ENCODE peak calls at places on chromosome 17, in seven cellular contexts. Q, Y, I, K, A, P and D are unnamed samples.

GRCh38 chr17:58317421-58318064 is 11.1 kb downstream of the TSPOAP1 start:
- DNase-seq in P (no peak), Q (peak), K (peak), Y (peak), A (peak), I (peak), D (peak)

GRCh38 chr17:39679521-39680192 is 8.2 kb downstream of the PGAP3 start:
- DNase-seq in P (no peak), Y (no peak), Q (no peak), K (no peak), I (no peak), A (no peak), D (no peak)

GRCh38 chr17:34517406-34517805 is 62.0 kb upstream of the TMEM132E start:
- DNase-seq in K (no peak), P (no peak), I (no peak), Y (no peak), A (no peak), Q (no peak), D (no peak)

GRCh38 chr17:81419333-81419885 is 24.2 kb downstream of the BAHCC1 start:
- DNase-seq in P (no peak), A (no peak), Q (no peak), Y (peak), K (peak), I (peak), D (peak)

GRCh38 chr17:17513626-17514025 is 17.4 kb upstream of the RASD1 start:
- DNase-seq in P (no peak), K (no peak), I (no peak), Q (no peak), A (no peak), Y (no peak), D (no peak)

GRCh38 chr17:65556014-65556909 is 5.2 kb downstream of the AXIN2 start:
- DNase-seq in A (peak), Q (peak), P (peak), K (peak), I (peak), Y (peak), D (peak)

GRCh38 chr17:80791758-80792284 is 199.8 kb upstream of the CHMP6 start:
- DNase-seq in A (no peak), P (no peak), K (no peak), I (peak), Y (peak), Q (no peak), D (peak)

GRCh38 chr17:74715144-74715543 is 2.4 kb upstream of the CD300LF start:
- DNase-seq in Y (no peak), I (no peak), A (no peak), K (no peak), Q (no peak), P (no peak), D (no peak)

GRCh38 chr17:17859909-17860760 is 23.3 kb upstream of the SREBF1 start:
- DNase-seq in Y (peak), Q (peak), K (peak), A (peak), P (peak), I (peak), D (peak)

GRCh38 chr17:19796457-19796856 is 48.4 kb upstream of the ALDH3A1 start:
- DNase-seq in Y (no peak), A (no peak), Q (no peak), I (no peak), P (no peak), K (peak), D (no peak)

GRCh38 chr17:38447502-38448095 is 19.3 kb downstream of the ARHGAP23 start:
- DNase-seq in K (no peak), I (peak), Y (no peak), P (no peak), Q (no peak), A (no peak), D (no peak)

GRCh38 chr17:52536466-52536865 is 378.0 kb upstream of the CA10 start:
- DNase-seq in Q (no peak), A (no peak), Y (no peak), P (no peak), I (no peak), K (no peak), D (no peak)

GRCh38 chr17:18921912-18922451 is 30.0 kb upstream of the SLC5A10 start:
- DNase-seq in A (no peak), Q (no peak), Y (peak), K (no peak), P (no peak), I (no peak), D (no peak)

GRCh38 chr17:5545051-5545987 is 39.0 kb downstream of the NLRP1 start:
- DNase-seq in Y (peak), Q (no peak), I (peak), A (no peak), P (no peak), K (peak), D (no peak)

GRCh38 chr17:41512789-41513547 is 5.7 kb downstream of the KRT15 start:
- DNase-seq in P (no peak), Y (no peak), Q (no peak), A (no peak), K (no peak), I (no peak), D (no peak)

GRCh38 chr17:66348605-66349165 is 46.3 kb downstream of the PRKCA start:
- DNase-seq in I (peak), K (no peak), Y (peak), P (no peak), A (no peak), Q (no peak), D (no peak)

GRCh38 chr17:12722282-12722681 is 56.6 kb downstream of the MYOCD start:
- DNase-seq in P (no peak), I (no peak), A (no peak), K (no peak), Y (no peak), Q (no peak), D (no peak)

GRCh38 chr17:14201087-14201486 is 35.6 kb downstream of the CDRT15 start:
- DNase-seq in K (no peak), A (no peak), I (no peak), Y (peak), Q (no peak), P (no peak), D (no peak)

GRCh38 chr17:31537558-31537957 is 146.1 kb downstream of the RAB11FIP4 start:
- DNase-seq in Y (peak), P (no peak), K (no peak), Q (peak), A (no peak), I (no peak), D (peak)

GRCh38 chr17:1223662-1224061 is 43.9 kb upstream of the ABR start:
- DNase-seq in A (no peak), Q (no peak), P (no peak), K (no peak), I (no peak), Y (no peak), D (no peak)

GRCh38 chr17:17146791-17147406 is 59.2 kb downstream of the PLD6 start:
- DNase-seq in K (peak), P (no peak), Y (no peak), I (no peak), A (peak), Q (peak), D (peak)

GRCh38 chr17:34299918-34300600 is 14.5 kb downstream of the CCL11 start:
- DNase-seq in I (peak), Y (peak), P (no peak), Q (no peak), A (no peak), K (no peak), D (peak)

GRCh38 chr17:9444687-9445086 is 130.9 kb downstream of the STX8 start:
- DNase-seq in I (peak), P (no peak), K (no peak), Y (peak), A (no peak), Q (no peak), D (no peak)

GRCh38 chr17:32929288-32929574 is 1.3 kb downstream of the TMEM98 start:
- DNase-seq in A (no peak), Q (no peak), I (peak), P (no peak), Y (peak), K (peak), D (no peak)

GRCh38 chr17:1830288-1830687 is 483 bp downstream of the RPA1 start:
- DNase-seq in Y (no peak), Q (peak), K (peak), A (peak), I (peak), P (peak), D (peak)

GRCh38 chr17:19296786-19297778 is 59.9 kb downstream of the EPN2 start:
- DNase-seq in P (no peak), A (no peak), Q (no peak), K (no peak), I (peak), Y (no peak), D (no peak)

GRCh38 chr17:82859431-82860403 is 19.9 kb upstream of the ZNF750 start:
- DNase-seq in Y (peak), A (no peak), Q (no peak), I (peak), P (no peak), K (peak), D (peak)

GRCh38 chr17:753407-753806 is 1.3 kb upstream of the GEMIN4 start:
- DNase-seq in K (no peak), P (no peak), I (no peak), A (no peak), Q (no peak), Y (no peak), D (no peak)

GRCh38 chr17:41767324-41768042 is 19.0 kb downstream of the JUP start:
- DNase-seq in K (no peak), A (no peak), I (no peak), Q (no peak), Y (no peak), P (no peak), D (no peak)

GRCh38 chr17:2233441-2233947 is 70.1 kb downstream of the SMG6 start:
- DNase-seq in A (no peak), K (no peak), Y (peak), Q (no peak), I (peak), P (no peak), D (no peak)

GRCh38 chr17:68319420-68320162 is 28.3 kb downstream of the ARSG start:
- DNase-seq in I (no peak), K (peak), Y (no peak), A (no peak), P (no peak), Q (no peak), D (no peak)

GRCh38 chr17:63854709-63855108 is 12.2 kb upstream of the SMARCD2 start:
- DNase-seq in P (no peak), Y (no peak), A (no peak), Q (no peak), I (no peak), K (no peak), D (no peak)

DNA sequence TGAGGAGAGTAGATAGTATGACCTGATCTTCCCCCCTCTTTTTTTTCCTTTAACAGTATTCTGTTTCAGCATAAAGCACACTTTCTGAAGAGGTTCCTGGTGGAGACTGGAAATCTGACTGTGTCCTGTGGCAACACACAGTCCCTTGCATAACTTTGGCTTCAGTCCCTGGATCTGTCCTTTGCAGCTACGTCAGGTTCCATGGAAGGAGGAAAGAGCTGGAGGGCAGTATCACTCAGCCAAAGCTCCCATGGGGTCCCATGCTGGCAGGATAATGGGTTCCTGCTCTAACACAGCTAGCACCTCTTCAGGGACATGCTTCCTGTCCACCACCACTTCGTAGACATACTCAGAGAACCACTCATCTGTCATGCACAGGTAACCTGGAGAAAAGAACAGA is 13.3 kb upstream of the SLC6A4 start:
- DNase-seq in I (no peak), A (no peak), K (no peak), Q (no peak), P (no peak), Y (no peak), D (no peak)
- H2BK120ac ChIP-seq in I (no peak), A (no peak), K (no peak), Q (no peak), P (no peak), Y (no peak), D (no peak)

GRCh38 chr17:60496051-60496450 is 30.0 kb downstream of the APPBP2 start:
- DNase-seq in K (no peak), A (no peak), P (no peak), I (no peak), Y (peak), Q (no peak), D (no peak)
- H2BK120ac ChIP-seq in K (no peak), A (no peak), P (no peak), I (no peak), Y (no peak), Q (no peak), D (no peak)

GRCh38 chr17:21292867-21293845 is 8.6 kb downstream of the MAP2K3 start:
- DNase-seq in Y (no peak), I (no peak), Q (no peak), A (no peak), K (no peak), P (no peak), D (no peak)

GRCh38 chr17:21295036-21295952 is 10.8 kb downstream of the MAP2K3 start:
- DNase-seq in A (no peak), K (peak), P (no peak), Q (no peak), Y (peak), I (peak), D (peak)

GRCh38 chr17:21293846-21294240 is 9.3 kb downstream of the MAP2K3 start:
- DNase-seq in K (no peak), I (no peak), Q (no peak), P (no peak), A (no peak), Y (no peak), D (no peak)

GRCh38 chr17:21296097-21297025 is 11.8 kb downstream of the MAP2K3 start:
- DNase-seq in A (no peak), Y (peak), P (no peak), Q (no peak), I (no peak), K (no peak), D (peak)

GRCh38 chr17:21294321-21295035 is 10.0 kb downstream of the MAP2K3 start:
- DNase-seq in K (no peak), Q (no peak), I (no peak), P (no peak), Y (no peak), A (no peak), D (peak)
- H2BK120ac ChIP-seq in K (no peak), Q (no peak), I (no peak), P (peak), Y (no peak), A (no peak), D (no peak)

DNA sequence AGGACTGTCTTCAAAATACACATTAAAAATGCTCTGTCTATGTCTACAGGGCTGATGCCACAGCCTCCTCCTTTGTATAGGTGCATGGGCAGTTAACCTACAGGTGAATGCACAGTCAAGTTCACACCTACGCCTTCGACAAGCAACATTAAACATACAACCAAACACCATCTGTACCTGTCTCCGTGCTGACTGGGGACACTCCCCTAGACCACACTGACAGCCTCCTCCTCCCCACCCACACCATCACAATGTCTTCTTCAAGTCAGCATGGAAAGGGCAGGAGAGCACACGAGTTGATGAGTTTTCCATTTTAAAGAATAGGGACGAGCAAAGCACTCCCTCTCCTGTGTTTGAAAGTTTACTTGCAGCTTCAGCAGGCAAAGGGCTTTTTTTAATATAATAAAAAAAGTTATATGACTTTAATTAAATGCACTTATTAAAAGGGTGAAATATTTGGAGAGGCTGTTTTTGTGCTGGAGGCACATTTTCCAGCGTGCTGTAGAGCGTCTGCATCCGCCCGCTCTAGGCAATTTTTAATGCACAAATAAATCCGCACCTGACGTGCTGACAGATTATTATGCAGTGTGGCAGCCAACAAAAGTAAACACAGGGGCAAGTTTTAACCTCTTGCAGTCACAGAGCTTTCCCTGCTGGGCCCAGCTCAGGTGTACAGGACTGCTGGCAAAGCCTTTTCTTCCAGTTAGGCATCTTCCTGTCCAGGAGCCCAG is 367.9 kb downstream of the SOX9 start:
- DNase-seq in Q (no peak), P (no peak), Y (no peak), I (no peak), K (no peak), A (no peak), D (no peak)
- H2BK120ac ChIP-seq in Q (no peak), P (no peak), Y (no peak), I (no peak), K (no peak), A (no peak), D (no peak)

DNA sequence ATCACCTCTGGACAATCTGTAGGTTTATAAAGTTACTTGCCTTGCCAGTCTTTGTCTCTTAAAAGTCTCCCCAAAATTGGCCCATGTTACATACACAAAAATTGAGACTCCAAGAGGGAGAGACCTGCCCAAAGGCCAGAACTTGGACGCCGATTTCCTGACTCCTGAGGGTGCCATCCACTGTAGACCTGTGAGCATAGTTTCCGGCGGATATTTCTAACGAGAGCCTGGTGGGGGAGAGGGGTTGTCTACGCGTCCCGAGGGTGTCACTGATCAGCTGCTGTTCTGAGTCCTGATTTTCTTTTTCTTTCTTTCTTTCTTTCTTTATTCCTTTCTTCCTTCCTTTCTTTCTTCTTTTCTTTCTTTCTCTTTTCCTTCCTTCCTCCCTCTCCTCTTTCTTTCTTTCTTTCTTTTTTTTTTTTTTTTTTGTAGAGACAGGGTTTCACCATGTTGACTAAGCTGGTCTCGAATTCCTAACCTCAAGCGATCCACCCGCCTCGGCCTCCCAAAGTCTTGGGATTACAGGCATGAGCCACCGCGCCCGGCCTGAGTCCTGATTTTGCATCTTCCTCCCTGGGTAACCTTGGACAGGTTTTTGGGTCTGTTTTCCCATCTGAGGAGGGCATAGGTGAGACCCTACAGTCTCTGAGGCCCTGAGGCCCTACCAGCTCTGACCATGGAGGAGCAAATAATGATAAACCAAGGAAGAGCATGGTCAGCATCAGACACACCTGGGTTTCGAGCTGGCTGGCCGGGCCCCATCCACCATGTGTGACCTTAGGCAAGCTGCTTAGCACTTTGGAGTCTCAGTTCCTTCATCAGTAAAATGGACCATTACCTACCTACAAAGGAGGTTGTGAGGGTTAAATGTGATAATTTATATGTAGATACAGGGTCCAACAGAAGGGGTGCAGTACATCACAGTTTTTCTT is 959 bp upstream of the NCBP3 start:
- DNase-seq in A (no peak), P (no peak), Q (no peak), I (no peak), Y (no peak), K (no peak), D (no peak)
- H2BK120ac ChIP-seq in A (no peak), P (no peak), Q (no peak), I (no peak), Y (no peak), K (no peak), D (no peak)

GRCh38 chr17:60280673-60281072 is 111.3 kb downstream of the USP32 start:
- DNase-seq in I (no peak), A (no peak), Y (no peak), K (no peak), P (no peak), Q (no peak), D (no peak)

GRCh38 chr17:60278237-60278636 is 113.7 kb downstream of the USP32 start:
- DNase-seq in K (no peak), A (no peak), I (no peak), P (no peak), Y (no peak), Q (no peak), D (no peak)

GRCh38 chr17:60277258-60277657 is 114.7 kb downstream of the USP32 start:
- DNase-seq in Q (no peak), A (no peak), K (no peak), Y (no peak), I (no peak), P (no peak), D (no peak)
- H2BK120ac ChIP-seq in Q (no peak), A (no peak), K (no peak), Y (no peak), I (no peak), P (no peak), D (no peak)

DNA sequence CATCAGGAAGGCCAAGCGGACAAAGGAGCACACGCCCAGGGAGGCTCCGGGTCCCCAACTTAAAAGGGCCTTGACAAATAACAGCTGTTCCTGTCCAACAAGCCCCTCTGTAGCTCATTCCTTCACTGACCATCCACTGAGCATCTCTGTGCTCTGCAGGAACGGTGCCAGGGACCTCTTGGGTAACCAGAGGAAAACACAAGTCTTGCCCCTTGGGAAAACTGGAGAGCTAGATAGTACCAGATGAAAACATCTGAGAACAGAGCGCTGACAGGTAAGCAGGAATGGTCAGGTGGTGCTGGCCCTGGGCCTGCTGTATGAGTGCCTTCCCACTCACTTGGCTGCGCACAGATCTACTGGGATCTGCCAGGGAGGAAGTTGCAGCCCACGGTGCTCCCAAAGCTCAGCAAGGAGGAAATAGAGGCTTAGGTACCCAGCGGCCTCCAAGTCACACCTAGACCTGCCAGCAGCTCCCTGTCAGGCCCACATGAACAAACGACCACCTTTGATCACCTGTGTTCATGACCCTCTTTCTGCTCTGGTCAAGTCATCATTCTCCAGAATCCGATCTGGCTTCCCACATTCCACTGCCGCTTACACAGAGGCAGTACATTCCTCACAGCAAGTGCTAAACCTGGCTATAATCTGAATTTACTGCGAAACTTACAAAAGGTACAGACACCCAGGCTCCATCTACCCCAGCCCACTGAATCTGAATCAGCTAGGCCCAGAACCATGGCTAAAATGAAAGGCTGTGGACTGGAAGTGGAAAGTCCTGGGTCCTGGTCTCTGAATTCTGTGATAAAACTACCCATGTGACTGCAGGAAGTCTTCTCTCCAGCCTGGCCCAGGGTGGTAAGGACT is 12.4 kb downstream of the DCAKD start:
- DNase-seq in A (no peak), Y (no peak), K (no peak), P (no peak), Q (no peak), I (no peak), D (no peak)
- H2BK120ac ChIP-seq in A (no peak), Y (no peak), K (no peak), P (no peak), Q (no peak), I (no peak), D (no peak)